ENCODE peak calls at places on chromosomes 12 and 14, in six cellular contexts. P is HTR-8/SVneo; J is SJSA1; M is stimulated activated CD4-positive, alpha-beta T cell treated with anti-CD3 and anti-CD28 coated beads, Interleukin-1b, Interleukin-23, amount 100 ng/mL, for 48 hours; O is OCI-M1; Y is progenitor cell of endocrine pancreas. Z is an unnamed sample.

GRCh38 chr14:83558946-83559345 is 1971.0 kb upstream of the FLRT2 start:
- DNase-seq in P (no peak), J (no peak), M (no peak), O (no peak), Y (no peak), Z (no peak)

GRCh38 chr14:31969841-31970240 is 107.3 kb upstream of the ARHGAP5 start:
- DNase-seq in P (no peak), J (no peak), M (no peak), O (no peak), Y (no peak), Z (no peak)

GRCh38 chr12:65532744-65533143 is 254.3 kb downstream of the MSRB3 start:
- DNase-seq in P (peak; percentile 48), J (peak; percentile 91), M (no peak), O (peak; percentile 14), Y (no peak), Z (peak; percentile 89)

GRCh38 chr12:19082365-19082911 is 47.1 kb upstream of the PLEKHA5 start:
- DNase-seq in P (no peak), J (no peak), M (no peak), O (peak; percentile 22), Y (no peak), Z (no peak)

GRCh38 chr14:106395460-106396050 is 869.2 kb downstream of the TMEM121 start:
- DNase-seq in P (no peak), J (no peak), M (peak; percentile 27), O (no peak), Y (no peak), Z (no peak)

GRCh38 chr14:43729149-43729548 is 777.9 kb downstream of the FSCB start:
- DNase-seq in P (no peak), J (no peak), M (no peak), O (no peak), Y (no peak), Z (no peak)

GRCh38 chr12:123907726-123908476 is 64.7 kb downstream of the CCDC92 start:
- DNase-seq in P (no peak), J (no peak), M (no peak), O (no peak), Y (no peak), Z (no peak)

GRCh38 chr14:68616255-68616902 is 176.5 kb downstream of the ZFP36L1 start:
- DNase-seq in P (no peak), J (no peak), M (no peak), O (peak; percentile 18), Y (no peak), Z (peak; percentile 35)

GRCh38 chr14:96635850-96636249 is 133.7 kb downstream of the PAPOLA start:
- DNase-seq in P (no peak), J (no peak), M (no peak), O (no peak), Y (no peak), Z (no peak)

GRCh38 chr12:58537278-58537677 is 383.0 kb downstream of the LRIG3 start:
- DNase-seq in P (no peak), J (peak; percentile 79), M (no peak), O (no peak), Y (no peak), Z (peak; percentile 16)

GRCh38 chr14:32078030-32078793 is 1.1 kb downstream of the ARHGAP5 start:
- DNase-seq in P (peak; percentile 7), J (no peak), M (no peak), O (peak; percentile 73), Y (no peak), Z (peak; percentile 11)

GRCh38 chr14:56487761-56488160 is 91.8 kb upstream of the TMEM260 start:
- DNase-seq in P (no peak), J (no peak), M (no peak), O (no peak), Y (no peak), Z (no peak)

GRCh38 chr12:30970559-30971202 is 44.1 kb downstream of the TSPAN11 start:
- DNase-seq in P (no peak), J (no peak), M (no peak), O (no peak), Y (no peak), Z (no peak)

GRCh38 chr12:27105746-27106536 is 23.6 kb upstream of the C12orf71 start:
- DNase-seq in P (no peak), J (no peak), M (no peak), O (no peak), Y (no peak), Z (no peak)

GRCh38 chr12:131106542-131106941 is 152.8 kb downstream of the ADGRD1 start:
- DNase-seq in P (no peak), J (no peak), M (no peak), O (no peak), Y (no peak), Z (no peak)

GRCh38 chr12:33438025-33438772 is 1.4 kb downstream of the SYT10 start:
- DNase-seq in P (no peak), J (no peak), M (no peak), O (no peak), Y (no peak), Z (no peak)

GRCh38 chr12:94725375-94726168 is 75.2 kb upstream of the TMCC3 start:
- DNase-seq in P (peak; percentile 12), J (no peak), M (no peak), O (peak; percentile 73), Y (no peak), Z (no peak)

GRCh38 chr14:86530457-86530856 is 1000.5 kb downstream of the FLRT2 start:
- DNase-seq in P (no peak), J (no peak), M (no peak), O (no peak), Y (no peak), Z (no peak)

GRCh38 chr14:43754838-43755237 is 752.2 kb downstream of the FSCB start:
- DNase-seq in P (no peak), J (no peak), M (no peak), O (no peak), Y (no peak), Z (no peak)

GRCh38 chr12:58368001-58368400 is 426.6 kb downstream of the ATP23 start:
- DNase-seq in P (no peak), J (no peak), M (no peak), O (peak; percentile 31), Y (no peak), Z (no peak)

GRCh38 chr12:124939428-124940142 is 25.1 kb upstream of the UBC start:
- DNase-seq in P (peak; percentile 72), J (peak; percentile 96), M (peak; percentile 91), O (no peak), Y (peak; percentile 85), Z (peak; percentile 93)

GRCh38 chr14:99971929-99972747 is 93.1 kb upstream of the EVL start:
- DNase-seq in P (peak; percentile 37), J (no peak), M (no peak), O (no peak), Y (peak; percentile 25), Z (no peak)

GRCh38 chr14:49581209-49581960 is 4.8 kb downstream of the RPS29 start:
- DNase-seq in P (no peak), J (no peak), M (no peak), O (no peak), Y (no peak), Z (no peak)

GRCh38 chr12:114829833-114830232 is 145.9 kb upstream of the TBX3 start:
- DNase-seq in P (no peak), J (no peak), M (no peak), O (no peak), Y (no peak), Z (no peak)